ENCODE peak calls at places on chromosomes 4 and X, in six cellular contexts. N, O, A, T, E and J are unnamed samples.

GRCh38 chrX:130636277-130636676 is 234.5 kb downstream of the RBMX2 start:
- DNase-seq in N (no peak), T (peak), A (peak), O (no peak), E (no peak), J (no peak)

GRCh38 chr4:76251448-76252270 is at the start of gene FAM47E:
- DNase-seq in A (peak), O (peak), N (peak), E (peak), T (peak), J (peak)

GRCh38 chr4:184648220-184649025 is 824 bp downstream of the CASP3 start:
- DNase-seq in T (peak), E (no peak), O (peak), N (peak), A (peak), J (peak)

GRCh38 chrX:331145-331771 is 12.7 kb upstream of the GTPBP6 start:
- DNase-seq in O (peak), N (no peak), T (no peak), A (peak), E (peak), J (no peak)

GRCh38 chr4:48300004-48300403 is 30.4 kb upstream of the TEC start:
- DNase-seq in A (no peak), E (no peak), O (peak), N (no peak), T (no peak), J (no peak)

GRCh38 chr4:38803833-38804653 is 548 bp downstream of the TLR1 start:
- DNase-seq in E (no peak), A (no peak), N (no peak), O (no peak), T (no peak), J (no peak)

GRCh38 chr4:118834960-118835895 is 698 bp downstream of the SEC24D start:
- DNase-seq in E (peak), T (peak), A (peak), O (peak), N (peak), J (peak)

GRCh38 chr4:176193898-176194297 is 1.5 kb downstream of the SPATA4 start:
- DNase-seq in N (no peak), A (no peak), T (no peak), O (peak), E (peak), J (no peak)